ENCODE peak calls at places on chromosomes 16 and 17, in four cellular contexts. K is SK-N-MC, J is endothelial cell of umbilical vein, M is prostate gland. V is an unnamed sample.

GRCh38 chr16:86758932-86759331 is 180.6 kb downstream of the FOXL1 start:
- DNase-seq in J (no peak), K (no peak), M (no peak), V (no peak)

GRCh38 chr16:51440096-51440495 is 289.0 kb upstream of the SALL1 start:
- DNase-seq in K (no peak), M (no peak), J (no peak), V (no peak)

GRCh38 chr17:48825446-48826381 is 5.1 kb upstream of the CALCOCO2 start:
- DNase-seq in J (no peak), M (no peak), K (no peak), V (peak)

GRCh38 chr17:55161935-55162555 is 102.7 kb upstream of the HLF start:
- DNase-seq in J (peak), K (no peak), M (no peak), V (peak)

GRCh38 chr17:71809537-71809936 is 311.3 kb upstream of the SOX9 start:
- DNase-seq in M (no peak), K (no peak), J (no peak), V (no peak)

GRCh38 chr17:77572065-77572601 is 386.4 kb upstream of the TNRC6C start:
- DNase-seq in K (no peak), M (no peak), J (no peak), V (no peak)

GRCh38 chr17:27384261-27384701 is 72.0 kb upstream of the KSR1 start:
- DNase-seq in K (no peak), J (peak), M (peak), V (peak)

GRCh38 chr16:16022683-16023064 is 73.3 kb downstream of the ABCC1 start:
- DNase-seq in K (no peak), M (no peak), J (no peak), V (no peak)

GRCh38 chr17:40035162-40035559 is 19.0 kb downstream of the MED24 start:
- DNase-seq in M (no peak), J (peak), K (no peak), V (no peak)

GRCh38 chr17:77273397-77274136 is 132.8 kb downstream of the SEC14L1 start:
- DNase-seq in J (no peak), K (no peak), M (no peak), V (no peak)

GRCh38 chr16:1919680-1919998 is 1.4 kb upstream of the HS3ST6 start:
- DNase-seq in M (no peak), K (no peak), J (no peak), V (no peak)

GRCh38 chr16:78703951-78704350 is 604.5 kb downstream of the WWOX start:
- DNase-seq in K (no peak), J (no peak), M (no peak), V (no peak)

GRCh38 chr17:19369846-19370492 is 7.4 kb upstream of the B9D1 start:
- DNase-seq in K (no peak), M (no peak), J (no peak), V (no peak)

GRCh38 chr16:53899471-53899870 is 195.5 kb downstream of the FTO start:
- DNase-seq in J (no peak), K (no peak), M (no peak), V (no peak)

GRCh38 chr17:58536541-58536940 is 22.1 kb upstream of the MTMR4 start:
- DNase-seq in K (no peak), J (no peak), M (no peak), V (no peak)

GRCh38 chr17:17567631-17568030 is 23.9 kb downstream of the PEMT start:
- DNase-seq in M (peak), K (no peak), J (no peak), V (no peak)

GRCh38 chr17:75367312-75367711 is 38.2 kb downstream of the GRB2 start:
- DNase-seq in K (no peak), J (no peak), M (no peak), V (peak)

GRCh38 chr16:22375117-22375962 is 921 bp upstream of the CDR2 start:
- DNase-seq in M (no peak), J (no peak), K (no peak), V (no peak)

GRCh38 chr17:4017377-4017776 is 53.1 kb upstream of the ATP2A3 start:
- DNase-seq in K (no peak), J (no peak), M (no peak), V (no peak)

GRCh38 chr16:87074635-87075318 is 242.4 kb downstream of the C16orf95 start:
- DNase-seq in K (no peak), J (no peak), M (no peak), V (no peak)

GRCh38 chr17:75723201-75723930 is 2.1 kb downstream of the ITGB4 start:
- DNase-seq in M (peak), K (no peak), J (no peak), V (peak)

GRCh38 chr17:37530420-37530819 is 40.7 kb downstream of the DUSP14 start:
- DNase-seq in M (no peak), J (no peak), K (no peak), V (no peak)

GRCh38 chr16:73743665-73744496 is 552.7 kb upstream of the PSMD7 start:
- DNase-seq in M (no peak), J (no peak), K (no peak), V (no peak)

GRCh38 chr16:54077412-54077821 is 209.2 kb downstream of the IRX3 start:
- DNase-seq in K (no peak), M (no peak), J (peak), V (peak)

GRCh38 chr17:55005520-55005919 is 37.0 kb downstream of the STXBP4 start:
- DNase-seq in J (peak), M (no peak), K (peak), V (no peak)

GRCh38 chr16:87350681-87351319 is 32.8 kb downstream of the FBXO31 start:
- DNase-seq in K (no peak), J (no peak), M (no peak), V (no peak)

GRCh38 chr17:34045990-34046389 is 209.1 kb upstream of the CCL2 start:
- DNase-seq in M (no peak), J (no peak), K (no peak), V (no peak)

GRCh38 chr17:19773534-19773933 is 25.4 kb upstream of the ALDH3A1 start:
- DNase-seq in K (no peak), M (no peak), J (no peak), V (no peak)

GRCh38 chr17:16915752-16916556 is 56.0 kb downstream of the TNFRSF13B start:
- DNase-seq in K (no peak), J (peak), M (no peak), V (no peak)

GRCh38 chr16:66954097-66954659 is 6.9 kb upstream of the CES3 start:
- DNase-seq in M (peak), J (peak), K (no peak), V (no peak)

GRCh38 chr16:17359778-17360177 is 111.0 kb downstream of the XYLT1 start:
- DNase-seq in M (no peak), J (no peak), K (no peak), V (no peak)

GRCh38 chr17:5438716-5439445 is at the start of gene C1QBP:
- DNase-seq in J (peak), K (no peak), M (peak), V (peak)

GRCh38 chr17:47703191-47703591 is 9.2 kb downstream of the TBKBP1 start:
- DNase-seq in M (no peak), J (no peak), K (no peak), V (no peak)

GRCh38 chr16:52799149-52799548 is 252.2 kb upstream of the TOX3 start:
- DNase-seq in K (no peak), J (no peak), M (no peak), V (no peak)

DNA sequence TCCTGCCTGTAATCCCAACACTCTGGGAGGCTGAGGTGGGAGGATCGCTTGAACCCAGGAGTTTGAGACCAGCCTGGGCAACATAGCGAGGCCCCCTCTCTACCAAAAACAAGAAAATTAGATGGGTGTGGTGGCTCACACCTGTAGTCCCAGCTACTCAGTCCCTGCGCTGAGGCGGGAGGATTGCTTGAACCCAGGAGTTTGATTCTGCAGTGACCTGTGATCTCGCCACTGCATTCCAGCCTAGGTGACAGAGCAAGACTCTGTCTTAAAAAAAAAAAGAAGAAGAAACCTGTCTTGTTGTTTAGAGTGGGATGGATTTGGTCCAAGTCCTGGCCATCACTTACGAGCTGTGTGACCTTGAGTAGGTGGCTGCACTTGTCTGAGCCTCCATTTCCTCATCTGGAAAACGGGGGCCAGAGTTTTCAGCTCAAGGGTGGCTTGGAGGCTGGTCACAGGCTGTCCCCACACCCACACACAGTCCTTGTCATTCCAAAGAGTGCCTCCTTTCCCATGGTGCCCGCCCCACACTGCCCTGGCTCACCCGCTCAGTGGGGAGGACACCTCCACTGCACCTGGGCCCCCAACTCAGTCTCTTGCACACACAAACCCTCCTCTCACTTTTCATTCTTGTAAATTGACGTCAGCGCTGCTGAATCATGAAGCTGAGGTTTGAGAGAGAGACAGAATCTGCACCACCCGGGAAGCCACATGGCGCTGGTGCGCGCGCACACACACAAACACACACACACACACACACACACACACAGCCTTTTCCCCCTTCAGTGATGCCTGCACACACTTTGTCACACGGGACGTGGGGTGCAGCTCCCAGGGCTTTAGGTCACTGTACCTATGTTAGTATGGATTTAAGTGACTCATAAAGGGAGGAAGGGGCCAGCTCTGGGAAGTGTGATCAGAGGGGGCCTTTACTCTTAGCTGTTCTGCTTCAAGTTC is 4.2 kb downstream of the SOCS1 start:
- DNase-seq in J (no peak), K (no peak), M (no peak), V (no peak)
- H3K27ac ChIP-seq in J (no peak), K (no peak), M (no peak), V (no peak)

GRCh38 chr17:45155483-45155882 is 6.2 kb upstream of the HEXIM2 start:
- DNase-seq in M (no peak), K (no peak), J (no peak), V (no peak)

GRCh38 chr17:45150911-45151809 is 2.9 kb downstream of the HEXIM1 start:
- DNase-seq in M (no peak), K (no peak), J (peak), V (no peak)

GRCh38 chr17:45160505-45161287 is 979 bp upstream of the HEXIM2 start:
- DNase-seq in K (no peak), J (peak), M (peak), V (no peak)

GRCh38 chr17:45155029-45155428 is 6.6 kb upstream of the HEXIM2 start:
- DNase-seq in K (no peak), M (no peak), J (no peak), V (no peak)

GRCh38 chr17:45156242-45156641 is 5.4 kb upstream of the HEXIM2 start:
- DNase-seq in K (no peak), J (no peak), M (no peak), V (no peak)
- H3K27ac ChIP-seq in K (no peak), J (no peak), M (no peak), V (no peak)

DNA sequence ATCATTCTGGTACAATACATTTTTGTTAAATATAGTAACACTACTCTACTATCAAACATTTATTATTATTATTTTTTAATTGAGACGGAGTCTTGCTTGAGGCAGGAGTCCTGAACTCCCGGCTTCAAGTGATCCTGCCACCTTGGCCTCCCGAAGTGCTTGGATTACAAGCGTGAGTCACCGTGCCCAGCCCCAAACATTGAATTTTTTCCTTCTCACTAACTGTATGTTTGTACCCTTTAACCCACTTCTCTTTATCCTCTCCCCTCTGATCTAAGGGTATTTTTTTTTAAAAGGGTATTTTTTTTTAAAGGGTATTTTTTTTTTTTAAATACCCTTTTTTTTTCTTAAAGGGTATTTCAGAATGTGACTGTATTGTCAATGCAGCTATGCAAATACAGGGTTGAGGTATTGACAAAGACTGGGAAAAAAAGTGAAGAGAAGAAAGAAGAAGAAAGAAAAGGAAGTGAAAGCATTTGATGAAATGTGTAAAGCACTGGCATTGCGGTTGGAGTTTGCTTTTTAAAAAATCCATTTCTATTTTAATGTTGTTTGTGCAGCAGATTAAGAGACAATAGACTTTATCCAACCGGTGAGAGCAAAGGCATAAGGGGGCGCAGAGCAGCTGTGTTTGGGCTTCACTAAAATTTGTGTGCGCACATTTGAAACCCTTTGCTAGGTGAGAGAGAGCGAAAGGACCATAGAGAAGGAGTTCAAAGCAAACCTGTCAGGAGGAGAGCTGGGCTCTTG is 42.3 kb downstream of the SYT17 start:
- DNase-seq in K (no peak), J (no peak), M (no peak), V (no peak)
- H3K27ac ChIP-seq in K (no peak), J (no peak), M (no peak), V (no peak)

GRCh38 chr16:13733561-13733960 is 186.4 kb upstream of the ERCC4 start:
- DNase-seq in K (peak), J (no peak), M (peak), V (no peak)
- H3K27ac ChIP-seq in K (peak), J (no peak), M (no peak), V (no peak)

DNA sequence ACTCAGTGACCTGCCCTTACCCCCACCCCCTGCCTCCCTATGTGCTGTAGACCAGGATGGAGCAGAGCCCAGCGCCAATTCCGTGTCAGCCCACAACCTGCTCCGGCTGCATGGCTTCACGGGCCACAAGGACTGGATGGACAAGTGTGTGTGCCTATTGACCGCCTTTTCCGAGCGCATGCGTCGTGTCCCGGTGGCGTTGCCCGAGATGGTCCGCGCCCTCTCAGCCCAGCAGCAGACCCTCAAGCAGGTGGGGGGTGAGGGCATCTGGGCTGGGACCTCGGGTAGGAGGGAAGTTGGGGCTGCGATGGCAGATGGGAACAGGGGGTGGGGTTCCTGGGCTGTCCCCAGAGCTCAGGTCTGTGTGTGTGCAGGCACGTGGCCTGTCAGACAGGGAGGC is 6.3 kb upstream of the CACNA1G start:
- DNase-seq in M (no peak), K (no peak), J (no peak), V (no peak)
- H3K27ac ChIP-seq in M (no peak), K (no peak), J (no peak), V (no peak)

GRCh38 chr16:81448154-81449131 is 3.8 kb downstream of the CMIP start:
- DNase-seq in J (no peak), M (peak), K (no peak), V (no peak)

GRCh38 chr16:81445926-81446317 is 1.3 kb downstream of the CMIP start:
- DNase-seq in K (no peak), M (peak), J (peak), V (no peak)

GRCh38 chr16:81449241-81449640 is 4.6 kb downstream of the CMIP start:
- DNase-seq in J (no peak), K (no peak), M (no peak), V (no peak)

GRCh38 chr16:81446318-81447275 is 2.0 kb downstream of the CMIP start:
- DNase-seq in J (peak), K (no peak), M (peak), V (peak)

DNA sequence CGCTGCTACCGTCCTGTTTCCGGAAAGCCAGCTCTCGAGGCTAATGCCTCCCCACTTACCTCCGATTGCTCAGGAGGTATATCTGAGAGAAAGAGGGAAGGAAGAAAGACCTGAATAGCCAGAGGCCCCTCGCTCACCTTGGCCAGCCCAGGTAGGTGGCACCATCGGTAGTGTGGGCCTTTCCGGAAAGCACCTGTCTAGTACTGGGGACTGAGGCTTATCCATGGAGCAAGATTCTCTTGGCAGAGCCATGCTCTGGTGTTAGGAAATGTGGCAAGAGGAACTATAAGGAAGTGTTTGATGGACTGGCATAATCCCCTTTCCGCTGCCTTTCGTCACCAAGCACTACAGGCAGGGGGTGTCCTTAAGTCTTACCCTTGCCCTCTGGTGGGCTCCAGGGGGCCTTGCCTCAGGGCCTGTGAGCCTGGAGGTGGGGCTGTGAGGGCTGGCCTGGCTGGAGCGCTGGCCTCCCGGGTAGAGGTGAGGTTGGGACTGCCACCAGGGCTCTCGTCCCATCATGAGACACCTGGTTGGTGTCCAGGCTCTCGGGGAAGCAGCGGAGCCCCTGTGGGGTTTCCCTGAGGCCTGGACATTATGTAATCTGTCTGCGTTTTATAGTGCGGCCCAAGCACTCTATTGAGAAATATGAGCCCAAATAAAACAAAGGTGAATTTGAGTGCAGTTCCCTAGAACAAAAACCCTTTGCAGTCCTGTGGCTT is 2.9 kb downstream of the CMIP start:
- DNase-seq in M (peak), K (no peak), J (peak), V (no peak)
- H3K27ac ChIP-seq in M (peak), K (no peak), J (no peak), V (peak)

GRCh38 chr16:89309438-89310122 is 92.1 kb downstream of the ZNF778 start:
- DNase-seq in M (no peak), K (no peak), J (no peak), V (no peak)
- H3K27ac ChIP-seq in M (no peak), K (no peak), J (no peak), V (no peak)